ENCODE peak calls at places on chromosome 11, in nine cellular contexts. Y, U, X, E, G, P, C, M and N are unnamed samples.

GRCh38 chr11:2769779-2770555 is 70.2 kb upstream of the KCNQ1OT1 start:
- DNase-seq in U (peak), E (no peak), M (peak), P (no peak), G (no peak), X (no peak), Y (peak), C (no peak), N (no peak)

GRCh38 chr11:80362578-80362977 is 921.7 kb upstream of the TENM4 start:
- DNase-seq in U (no peak), C (no peak), M (no peak), Y (no peak), P (no peak), X (no peak), E (no peak), G (no peak), N (no peak)

GRCh38 chr11:121367434-121367833 is 74.9 kb downstream of the SC5D start:
- DNase-seq in X (peak), G (no peak), P (no peak), C (no peak), M (no peak), U (no peak), E (no peak), Y (no peak), N (peak)

GRCh38 chr11:44315947-44316387 is 6.0 kb upstream of the ALX4 start:
- DNase-seq in P (no peak), X (peak), Y (no peak), E (no peak), M (peak), C (no peak), G (peak), U (no peak), N (no peak)

GRCh38 chr11:100855466-100856067 is 168.5 kb downstream of the ARHGAP42 start:
- DNase-seq in P (no peak), G (peak), M (no peak), U (no peak), E (peak), X (peak), C (no peak), Y (no peak), N (peak)

GRCh38 chr11:8671242-8671641 is 11.2 kb downstream of the TRIM66 start:
- DNase-seq in E (no peak), P (peak), C (no peak), Y (no peak), M (no peak), U (no peak), G (no peak), X (peak), N (no peak)

GRCh38 chr11:43942651-43943356 is 367 bp downstream of the C11orf96 start:
- DNase-seq in M (no peak), P (no peak), U (no peak), E (no peak), X (peak), G (peak), Y (no peak), C (no peak), N (peak)

GRCh38 chr11:66478823-66479740 is 1.2 kb upstream of the DPP3 start:
- DNase-seq in G (peak), P (peak), Y (peak), C (peak), X (peak), E (peak), U (no peak), M (peak), N (peak)

GRCh38 chr11:130647371-130647770 is 198.9 kb downstream of the ADAMTS15 start:
- DNase-seq in X (no peak), C (no peak), M (no peak), P (no peak), U (no peak), Y (no peak), G (no peak), E (no peak), N (no peak)

GRCh38 chr11:69337211-69337721 is 43.3 kb downstream of the MYEOV start:
- DNase-seq in E (no peak), U (no peak), C (peak), Y (peak), G (no peak), M (no peak), X (peak), P (peak), N (no peak)

GRCh38 chr11:110087820-110088534 is 5.2 kb upstream of the ZC3H12C start:
- DNase-seq in P (no peak), U (no peak), G (no peak), X (peak), C (no peak), M (no peak), E (no peak), Y (no peak), N (no peak)

GRCh38 chr11:8100151-8100550 is 19.1 kb downstream of the TUB start:
- DNase-seq in C (peak), G (no peak), U (no peak), E (no peak), Y (peak), X (no peak), M (no peak), P (no peak), N (no peak)

GRCh38 chr11:58898106-58898505 is 41.2 kb upstream of the GLYATL1 start:
- DNase-seq in E (no peak), G (no peak), X (no peak), C (no peak), U (no peak), M (no peak), Y (no peak), P (no peak), N (no peak)

GRCh38 chr11:97740783-97741151 is 1280.0 kb upstream of the CNTN5 start:
- DNase-seq in Y (no peak), U (no peak), M (no peak), X (no peak), G (no peak), P (no peak), E (no peak), C (no peak), N (no peak)

GRCh38 chr11:79390923-79391322 is 49.9 kb downstream of the TENM4 start:
- DNase-seq in P (no peak), G (no peak), E (no peak), U (no peak), X (peak), C (no peak), M (no peak), Y (no peak), N (no peak)

GRCh38 chr11:59138643-59139042 is 4.0 kb upstream of the FAM111A start:
- DNase-seq in Y (no peak), E (no peak), U (no peak), M (no peak), C (no peak), G (no peak), X (no peak), P (no peak), N (peak)

GRCh38 chr11:8209208-8209807 is 40.5 kb upstream of the RIC3 start:
- DNase-seq in M (peak), G (no peak), P (no peak), U (no peak), Y (peak), E (no peak), C (peak), X (no peak), N (peak)

GRCh38 chr11:65417702-65418430 is 4.7 kb upstream of the NEAT1 start:
- DNase-seq in G (no peak), U (peak), M (peak), P (peak), C (peak), X (peak), E (no peak), Y (peak), N (peak)

GRCh38 chr11:117316197-117316961 is at the start of gene BACE1:
- DNase-seq in Y (peak), U (peak), X (peak), M (peak), P (peak), E (peak), G (peak), C (peak), N (peak)

GRCh38 chr11:79333381-79333780 is 107.4 kb downstream of the TENM4 start:
- DNase-seq in E (no peak), P (no peak), M (no peak), Y (no peak), C (no peak), G (no peak), U (no peak), X (no peak), N (no peak)

GRCh38 chr11:17164361-17165246 is 43.2 kb downstream of the PIK3C2A start:
- DNase-seq in Y (no peak), E (no peak), G (no peak), M (no peak), P (no peak), X (peak), C (no peak), U (no peak), N (peak)

GRCh38 chr11:88115828-88116410 is 59.3 kb downstream of the RAB38 start:
- DNase-seq in U (no peak), Y (no peak), X (no peak), E (no peak), M (no peak), G (no peak), C (no peak), P (no peak), N (peak)

GRCh38 chr11:123357990-123358827 is 71.9 kb upstream of the GRAMD1B start:
- DNase-seq in P (peak), U (no peak), C (no peak), G (no peak), M (peak), X (peak), E (no peak), Y (no peak), N (peak)

GRCh38 chr11:80163011-80163410 is 722.2 kb upstream of the TENM4 start:
- DNase-seq in X (peak), U (no peak), C (no peak), M (no peak), Y (no peak), E (no peak), P (no peak), G (no peak), N (no peak)

GRCh38 chr11:69752890-69753289 is 22.3 kb downstream of the FGF4 start:
- DNase-seq in X (no peak), E (no peak), P (no peak), Y (no peak), U (no peak), G (no peak), M (no peak), C (no peak), N (no peak)

GRCh38 chr11:67197606-67198005 is 68.7 kb upstream of the GRK2 start:
- DNase-seq in M (no peak), U (no peak), E (no peak), X (no peak), G (no peak), C (no peak), Y (no peak), P (no peak), N (no peak)

GRCh38 chr11:36729765-36730164 is 131.7 kb upstream of the RAG2 start:
- DNase-seq in C (no peak), M (no peak), P (no peak), X (no peak), E (no peak), U (no peak), G (no peak), Y (no peak), N (no peak)

GRCh38 chr11:67268036-67268683 is 1.9 kb downstream of the GRK2 start:
- DNase-seq in U (no peak), P (peak), X (no peak), Y (no peak), C (no peak), M (peak), E (no peak), G (no peak), N (peak)

GRCh38 chr11:130206141-130206540 is 46.6 kb downstream of the ST14 start:
- DNase-seq in U (no peak), E (no peak), P (peak), X (no peak), G (no peak), C (peak), Y (peak), M (peak), N (no peak)

GRCh38 chr11:8168485-8169257 is at the start of gene RIC3:
- DNase-seq in P (peak), C (peak), M (peak), E (no peak), U (peak), G (no peak), Y (peak), X (no peak), N (no peak)

GRCh38 chr11:46914910-46915309 is 3.4 kb downstream of the LRP4 start:
- DNase-seq in C (no peak), P (no peak), M (no peak), Y (no peak), X (no peak), U (no peak), E (no peak), G (no peak), N (no peak)

GRCh38 chr11:40722179-40722795 is 737.2 kb downstream of the LRRC4C start:
- DNase-seq in G (peak), X (peak), P (no peak), U (no peak), E (no peak), C (no peak), Y (no peak), M (no peak), N (peak)

GRCh38 chr11:72328366-72329224 is 84.6 kb upstream of the PHOX2A start:
- DNase-seq in Y (no peak), U (no peak), G (no peak), P (no peak), E (no peak), M (no peak), X (peak), C (no peak), N (no peak)

DNA sequence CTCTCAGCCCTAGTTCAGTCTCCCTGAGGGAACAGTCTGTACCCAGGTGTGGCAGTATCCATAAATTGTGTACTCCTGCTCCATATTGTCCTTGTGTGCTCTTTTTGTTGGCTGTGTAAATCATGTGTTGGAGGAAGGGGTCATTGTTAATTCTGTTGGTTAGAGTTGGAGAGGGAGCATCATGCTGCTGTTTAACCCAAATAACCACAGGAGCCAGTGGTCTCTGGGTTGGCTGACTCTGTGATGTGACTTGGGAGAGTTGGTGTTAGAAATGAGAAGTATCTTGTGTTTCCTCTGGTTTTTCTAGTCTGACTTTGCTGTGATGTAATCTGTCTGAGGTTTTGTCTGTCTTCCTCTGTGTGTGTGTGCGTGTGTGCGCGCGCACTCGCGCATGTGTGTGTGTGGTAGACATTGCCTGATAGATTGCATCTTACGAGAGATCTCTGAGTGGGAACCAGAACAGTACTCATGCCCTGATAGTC is 30.5 kb downstream of the CTNND1 start:
- DNase-seq in Y (no peak), P (peak), E (no peak), X (peak), M (peak), G (no peak), C (peak), U (peak), N (peak)
- TF ChIP-seq POLR2A in Y (no peak), P (peak), E (no peak), X (no peak), M (no peak), G (no peak), C (no peak), U (no peak), N (peak)

GRCh38 chr11:357582-357981 is 11.7 kb upstream of the B4GALNT4 start:
- DNase-seq in X (no peak), U (no peak), E (no peak), Y (no peak), G (no peak), M (peak), C (no peak), P (no peak), N (no peak)

GRCh38 chr11:358129-358805 is 11.0 kb upstream of the B4GALNT4 start:
- DNase-seq in Y (no peak), G (no peak), M (peak), C (no peak), E (no peak), X (no peak), U (no peak), P (no peak), N (no peak)

GRCh38 chr11:353315-353857 is 15.9 kb upstream of the B4GALNT4 start:
- DNase-seq in G (no peak), E (no peak), Y (peak), M (peak), P (peak), C (peak), X (peak), U (peak), N (no peak)

GRCh38 chr11:356610-357009 is 12.7 kb upstream of the B4GALNT4 start:
- DNase-seq in C (no peak), P (no peak), E (no peak), Y (no peak), M (peak), X (no peak), U (no peak), G (no peak), N (no peak)

DNA sequence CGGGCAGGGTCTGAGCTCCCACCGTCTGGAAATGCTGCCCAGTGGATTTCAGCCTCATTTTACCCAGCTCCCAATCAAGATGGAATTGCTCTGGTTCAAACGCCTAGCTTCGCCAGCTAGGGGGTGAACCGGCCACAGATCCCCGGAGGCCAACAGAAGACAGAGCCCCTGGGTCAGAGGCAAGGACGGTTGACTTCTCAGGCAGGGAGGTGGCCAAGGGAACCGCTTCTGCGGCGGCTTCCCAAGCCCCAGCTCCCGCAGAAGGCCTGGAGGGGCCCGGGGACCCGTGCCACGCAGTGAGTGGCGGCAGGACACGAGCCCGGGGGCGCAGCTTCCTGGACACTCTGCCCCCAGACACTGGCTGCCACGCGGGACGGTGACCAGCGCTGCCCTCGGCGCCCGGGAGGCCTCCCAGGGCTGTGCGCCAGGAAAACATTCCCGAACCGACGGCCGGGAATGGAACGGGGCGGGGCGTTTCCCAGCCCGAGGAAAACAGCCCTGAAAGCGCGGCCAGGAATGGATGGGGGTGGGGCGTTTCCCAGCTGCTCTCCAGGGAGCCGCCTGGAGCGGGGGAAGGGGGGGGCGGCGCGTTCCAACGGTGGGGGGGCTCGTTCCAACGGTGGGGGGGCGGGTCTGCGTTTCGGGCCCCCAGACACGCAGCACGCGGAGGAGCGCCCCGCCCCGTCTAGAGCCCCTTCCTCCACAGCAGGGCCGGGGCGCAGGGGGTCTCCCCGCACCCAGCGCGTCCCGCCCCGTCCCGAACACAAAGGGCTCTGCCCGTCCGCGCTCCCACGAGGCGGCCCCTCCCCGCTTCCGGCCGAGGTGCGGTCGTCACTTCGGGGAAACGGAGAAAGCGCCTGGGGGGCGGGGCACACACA is 13.5 kb upstream of the B4GALNT4 start:
- DNase-seq in Y (peak), P (peak), M (peak), G (peak), C (peak), U (peak), E (peak), X (peak), N (peak)
- TF ChIP-seq POLR2A in Y (peak), P (peak), M (peak), G (peak), C (no peak), U (peak), E (peak), X (peak), N (no peak)

GRCh38 chr11:102241026-102241425 is 76.3 kb upstream of the BIRC3 start:
- DNase-seq in P (no peak), C (no peak), G (no peak), E (no peak), Y (no peak), X (peak), M (no peak), U (no peak), N (no peak)
- TF ChIP-seq POLR2A in P (no peak), C (no peak), G (no peak), E (no peak), Y (no peak), X (no peak), M (no peak), U (no peak), N (no peak)

GRCh38 chr11:111352935-111353695 is 26.0 kb downstream of the POU2AF1 start:
- DNase-seq in P (peak), C (peak), M (no peak), G (no peak), X (no peak), Y (peak), U (peak), E (no peak), N (no peak)
- TF ChIP-seq POLR2A in P (no peak), C (no peak), M (no peak), G (no peak), X (no peak), Y (no peak), U (no peak), E (no peak), N (no peak)

DNA sequence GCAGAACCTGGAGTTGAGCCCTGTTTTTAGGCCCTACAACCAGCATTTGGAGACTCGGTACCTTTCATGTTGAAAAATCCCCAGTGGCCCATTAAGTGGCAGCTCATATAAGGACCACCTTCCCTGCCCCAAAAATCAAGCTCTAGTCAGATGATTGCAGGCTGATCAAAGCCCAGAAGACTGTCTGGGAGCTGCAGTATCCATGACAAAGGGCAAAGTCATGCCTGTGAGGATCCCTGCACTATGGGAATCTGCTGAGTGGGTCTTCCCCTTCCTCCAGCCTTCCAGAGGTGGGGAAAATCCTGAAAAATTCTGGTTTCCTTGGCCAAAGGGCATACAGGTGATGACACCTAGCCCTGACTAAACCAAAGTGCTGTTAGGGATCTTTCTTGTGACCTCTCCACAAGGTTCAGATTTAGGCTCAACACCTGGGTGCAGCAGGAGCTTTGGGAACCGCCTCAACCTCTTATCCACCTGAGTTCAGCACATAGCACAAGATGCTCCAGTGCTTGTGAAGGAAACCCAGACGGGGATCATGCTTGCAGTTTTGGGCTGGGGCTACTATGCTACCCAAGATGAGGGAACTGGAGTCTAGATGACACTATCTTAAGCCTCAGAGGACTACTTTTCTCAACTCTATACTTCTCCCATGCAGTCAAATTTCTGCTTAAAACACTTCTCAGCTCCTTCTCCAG is 1.2 kb upstream of the TRIM3 start:
- DNase-seq in G (no peak), M (no peak), E (no peak), C (no peak), P (no peak), Y (no peak), U (no peak), X (peak), N (peak)
- TF ChIP-seq POLR2A in G (no peak), M (no peak), E (no peak), C (no peak), P (no peak), Y (no peak), U (no peak), X (no peak), N (no peak)

GRCh38 chr11:64230209-64230984 is at the start of gene DNAJC4:
- DNase-seq in C (peak), Y (peak), M (peak), E (peak), X (peak), P (peak), G (peak), U (peak), N (peak)
- TF ChIP-seq POLR2A in C (no peak), Y (no peak), M (no peak), E (no peak), X (no peak), P (peak), G (peak), U (peak), N (peak)